ENCODE peak calls at places on chromosomes 2 and 18, in five cellular contexts. One of them, this sample, is unnamed.

GRCh38 chr2:121529439-121530209 is 1.1 kb upstream of the RNU4ATAC start:
- DNase-seq in neuronal stem cell: peak; percentile 78
- DNase-seq in mesenchymal stem cell: peak; percentile 69
- DNase-seq in H1: no peak
- DNase-seq in trophoblast cell: peak; percentile 27
- DNase-seq in this sample: peak; percentile 86

GRCh38 chr18:35084494-35085449 is 43.6 kb downstream of the MAPRE2 start:
- DNase-seq in neuronal stem cell: no peak
- DNase-seq in mesenchymal stem cell: no peak
- DNase-seq in H1: no peak
- DNase-seq in trophoblast cell: no peak
- DNase-seq in this sample: no peak

GRCh38 chr2:142756430-142756829 is 121.0 kb upstream of the KYNU start:
- DNase-seq in neuronal stem cell: no peak
- DNase-seq in mesenchymal stem cell: peak; percentile 52
- DNase-seq in H1: no peak
- DNase-seq in trophoblast cell: no peak
- DNase-seq in this sample: no peak

GRCh38 chr2:216596234-216596985 is 36.8 kb upstream of the IGFBP2 start:
- DNase-seq in neuronal stem cell: no peak
- DNase-seq in mesenchymal stem cell: peak; percentile 55
- DNase-seq in H1: no peak
- DNase-seq in trophoblast cell: no peak
- DNase-seq in this sample: no peak

GRCh38 chr18:22489694-22490093 is 72.0 kb upstream of the CTAGE1 start:
- DNase-seq in neuronal stem cell: no peak
- DNase-seq in mesenchymal stem cell: peak; percentile 7
- DNase-seq in H1: no peak
- DNase-seq in trophoblast cell: peak; percentile 79
- DNase-seq in this sample: no peak

GRCh38 chr18:5604778-5605177 is 61.0 kb upstream of the EPB41L3 start:
- DNase-seq in neuronal stem cell: no peak
- DNase-seq in mesenchymal stem cell: no peak
- DNase-seq in H1: no peak
- DNase-seq in trophoblast cell: peak; percentile 28
- DNase-seq in this sample: no peak

GRCh38 chr18:49096021-49096420 is 145.3 kb upstream of the SMAD7 start:
- DNase-seq in neuronal stem cell: no peak
- DNase-seq in mesenchymal stem cell: no peak
- DNase-seq in H1: no peak
- DNase-seq in trophoblast cell: no peak
- DNase-seq in this sample: no peak

GRCh38 chr2:44110444-44110843 is 58.2 kb upstream of the PPM1B start:
- DNase-seq in neuronal stem cell: no peak
- DNase-seq in mesenchymal stem cell: no peak
- DNase-seq in H1: no peak
- DNase-seq in trophoblast cell: peak; percentile 60
- DNase-seq in this sample: no peak

GRCh38 chr2:61853086-61853847 is 593 bp downstream of the FAM161A start:
- DNase-seq in neuronal stem cell: peak; percentile 2
- DNase-seq in mesenchymal stem cell: no peak
- DNase-seq in H1: no peak
- DNase-seq in trophoblast cell: no peak
- DNase-seq in this sample: peak; percentile 83

GRCh38 chr2:136985044-136985443 is 219.7 kb downstream of the THSD7B start:
- DNase-seq in neuronal stem cell: no peak
- DNase-seq in mesenchymal stem cell: no peak
- DNase-seq in H1: no peak
- DNase-seq in trophoblast cell: peak; percentile 22
- DNase-seq in this sample: no peak

GRCh38 chr2:189576361-189576760 is 4.2 kb downstream of the SLC40A1 start:
- DNase-seq in neuronal stem cell: no peak
- DNase-seq in mesenchymal stem cell: no peak
- DNase-seq in H1: no peak
- DNase-seq in trophoblast cell: no peak
- DNase-seq in this sample: no peak

GRCh38 chr2:43005975-43006833 is 213.8 kb upstream of the HAAO start:
- DNase-seq in neuronal stem cell: no peak
- DNase-seq in mesenchymal stem cell: no peak
- DNase-seq in H1: no peak
- DNase-seq in trophoblast cell: no peak
- DNase-seq in this sample: no peak

GRCh38 chr2:173101687-173102086 is 26.0 kb downstream of the MAP3K20 start:
- DNase-seq in neuronal stem cell: no peak
- DNase-seq in mesenchymal stem cell: peak; percentile 75
- DNase-seq in H1: no peak
- DNase-seq in trophoblast cell: no peak
- DNase-seq in this sample: no peak
- H3K79me1 ChIP-seq in neuronal stem cell: no peaks in the 10 kb centered on the region
- H3K79me1 ChIP-seq in mesenchymal stem cell: peaks cover 18% of the 10 kb centered on the region
- H3K79me1 ChIP-seq in H1: no peaks in the 10 kb centered on the region
- H3K79me1 ChIP-seq in trophoblast cell: no peaks in the 10 kb centered on the region
- H3K79me1 ChIP-seq in this sample: no peaks in the 10 kb centered on the region

GRCh38 chr2:23489471-23490400 is 104.8 kb downstream of the KLHL29 start:
- DNase-seq in neuronal stem cell: no peak
- DNase-seq in mesenchymal stem cell: peak; percentile 68
- DNase-seq in H1: no peak
- DNase-seq in trophoblast cell: no peak
- DNase-seq in this sample: no peak

GRCh38 chr2:23492337-23492675 is 107.3 kb downstream of the KLHL29 start:
- DNase-seq in neuronal stem cell: no peak
- DNase-seq in mesenchymal stem cell: no peak
- DNase-seq in H1: no peak
- DNase-seq in trophoblast cell: no peak
- DNase-seq in this sample: no peak

GRCh38 chr2:23492941-23493340 is 108.0 kb downstream of the KLHL29 start:
- DNase-seq in neuronal stem cell: no peak
- DNase-seq in mesenchymal stem cell: no peak
- DNase-seq in H1: no peak
- DNase-seq in trophoblast cell: peak; percentile 41
- DNase-seq in this sample: no peak

GRCh38 chr2:23493849-23494248 is 108.9 kb downstream of the KLHL29 start:
- DNase-seq in neuronal stem cell: no peak
- DNase-seq in mesenchymal stem cell: no peak
- DNase-seq in H1: no peak
- DNase-seq in trophoblast cell: no peak
- DNase-seq in this sample: no peak

DNA sequence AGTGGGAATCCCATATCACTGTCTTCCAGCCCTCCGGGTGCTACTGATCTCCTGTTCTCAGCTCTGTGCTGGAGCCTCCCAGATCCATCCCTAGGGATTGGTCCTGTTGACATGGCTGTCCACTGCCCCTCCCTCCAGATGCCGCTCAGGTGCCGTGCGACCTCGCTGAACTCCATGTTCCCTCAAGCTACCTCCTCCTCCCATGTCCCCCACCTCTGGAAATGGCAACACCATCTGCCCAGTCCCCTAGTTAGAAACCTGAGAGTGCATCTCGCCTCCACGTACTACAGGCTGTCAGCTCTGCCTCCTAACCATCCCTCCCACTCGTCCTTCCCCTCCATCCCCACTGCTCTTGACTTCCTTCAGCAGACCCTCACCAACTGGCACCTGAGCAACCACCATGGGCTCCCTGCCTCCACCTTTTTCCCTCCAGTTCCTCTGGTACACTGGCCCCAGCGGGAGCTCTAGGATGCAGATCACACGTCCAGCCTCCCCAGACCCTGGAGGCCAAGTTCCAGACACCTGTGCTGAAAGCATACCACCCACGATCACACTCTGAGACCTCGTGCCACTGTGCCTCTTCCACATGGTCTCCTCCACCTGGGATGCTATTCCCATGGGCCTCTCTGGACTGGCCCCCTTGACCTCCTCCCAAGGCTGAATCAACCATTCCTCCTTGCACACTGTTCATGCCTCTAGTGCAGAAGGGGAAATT is 106.8 kb downstream of the KLHL29 start:
- DNase-seq in neuronal stem cell: no peak
- DNase-seq in mesenchymal stem cell: no peak
- DNase-seq in H1: no peak
- DNase-seq in trophoblast cell: no peak
- DNase-seq in this sample: no peak
- H2BK12ac ChIP-seq in neuronal stem cell: no peak overlapping the region
- H2BK12ac ChIP-seq in mesenchymal stem cell: no peak overlapping the region
- H2BK12ac ChIP-seq in H1: no peak overlapping the region
- H2BK12ac ChIP-seq in trophoblast cell: no peak overlapping the region
- H2BK12ac ChIP-seq in this sample: no peak overlapping the region

GRCh38 chr2:96157649-96158553 is 12.7 kb upstream of the DUSP2 start:
- DNase-seq in neuronal stem cell: no peak
- DNase-seq in mesenchymal stem cell: no peak
- DNase-seq in H1: no peak
- DNase-seq in trophoblast cell: peak; percentile 30
- DNase-seq in this sample: no peak
- H3K27ac ChIP-seq in neuronal stem cell: no peak overlapping the region
- H3K27ac ChIP-seq in mesenchymal stem cell: no peak overlapping the region
- H3K27ac ChIP-seq in H1: no peak overlapping the region
- H3K27ac ChIP-seq in trophoblast cell: no peak overlapping the region
- H3K27ac ChIP-seq in this sample: no peak overlapping the region

GRCh38 chr2:69615078-69615630 is 28.4 kb downstream of the AAK1 start:
- DNase-seq in neuronal stem cell: no peak
- DNase-seq in mesenchymal stem cell: no peak
- DNase-seq in H1: no peak
- DNase-seq in trophoblast cell: peak; percentile 91
- DNase-seq in this sample: no peak
- H3K79me1 ChIP-seq in neuronal stem cell: no peaks in the 10 kb centered on the region
- H3K79me1 ChIP-seq in mesenchymal stem cell: peaks cover 37% of the 10 kb centered on the region
- H3K79me1 ChIP-seq in H1: peaks cover 14% of the 10 kb centered on the region
- H3K79me1 ChIP-seq in trophoblast cell: peaks cover 13% of the 10 kb centered on the region
- H3K79me1 ChIP-seq in this sample: no peaks in the 10 kb centered on the region

GRCh38 chr2:163462993-163463392 is 272.8 kb downstream of the FIGN start:
- DNase-seq in neuronal stem cell: no peak
- DNase-seq in mesenchymal stem cell: no peak
- DNase-seq in H1: no peak
- DNase-seq in trophoblast cell: no peak
- DNase-seq in this sample: no peak

GRCh38 chr2:163465440-163465839 is 270.4 kb downstream of the FIGN start:
- DNase-seq in neuronal stem cell: no peak
- DNase-seq in mesenchymal stem cell: peak; percentile 85
- DNase-seq in H1: no peak
- DNase-seq in trophoblast cell: no peak
- DNase-seq in this sample: no peak

GRCh38 chr2:163466583-163466982 is 269.2 kb downstream of the FIGN start:
- DNase-seq in neuronal stem cell: no peak
- DNase-seq in mesenchymal stem cell: no peak
- DNase-seq in H1: no peak
- DNase-seq in trophoblast cell: no peak
- DNase-seq in this sample: no peak

GRCh38 chr2:163469561-163469962 is 266.2 kb downstream of the FIGN start:
- DNase-seq in neuronal stem cell: no peak
- DNase-seq in mesenchymal stem cell: peak; percentile 27
- DNase-seq in H1: no peak
- DNase-seq in trophoblast cell: no peak
- DNase-seq in this sample: no peak

DNA sequence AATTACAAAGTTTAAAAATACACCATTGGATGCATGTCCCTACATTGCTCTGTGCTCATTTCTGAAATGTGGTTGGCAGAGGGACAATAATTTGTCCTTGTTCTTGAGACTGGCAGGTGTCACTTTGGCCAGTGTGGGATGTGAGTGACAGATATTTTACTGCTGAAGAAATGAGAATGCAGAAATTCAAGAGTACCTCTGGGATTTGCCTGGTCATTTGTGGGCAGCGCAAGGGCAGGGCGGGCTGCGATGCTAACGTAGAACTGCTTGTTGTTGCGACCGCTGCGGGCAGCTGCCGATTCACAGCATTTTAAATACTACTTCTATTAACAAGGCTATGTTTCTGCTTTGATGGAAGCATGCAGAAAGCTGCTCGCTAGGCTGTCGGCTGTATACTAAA is 268.6 kb downstream of the FIGN start:
- DNase-seq in neuronal stem cell: no peak
- DNase-seq in mesenchymal stem cell: no peak
- DNase-seq in H1: no peak
- DNase-seq in trophoblast cell: no peak
- DNase-seq in this sample: no peak
- H2BK12ac ChIP-seq in neuronal stem cell: no peak overlapping the region
- H2BK12ac ChIP-seq in mesenchymal stem cell: peak overlapping the region; percentile 61
- H2BK12ac ChIP-seq in H1: no peak overlapping the region
- H2BK12ac ChIP-seq in trophoblast cell: no peak overlapping the region
- H2BK12ac ChIP-seq in this sample: no peak overlapping the region

GRCh38 chr2:231127480-231127879 is 2.6 kb upstream of the HTR2B start:
- DNase-seq in neuronal stem cell: no peak
- DNase-seq in mesenchymal stem cell: no peak
- DNase-seq in H1: no peak
- DNase-seq in trophoblast cell: no peak
- DNase-seq in this sample: no peak

GRCh38 chr2:231124833-231125232 is at the start of gene HTR2B:
- DNase-seq in neuronal stem cell: no peak
- DNase-seq in mesenchymal stem cell: peak; percentile 69
- DNase-seq in H1: no peak
- DNase-seq in trophoblast cell: no peak
- DNase-seq in this sample: no peak

GRCh38 chr2:231126123-231126522 is 1.3 kb upstream of the HTR2B start:
- DNase-seq in neuronal stem cell: no peak
- DNase-seq in mesenchymal stem cell: no peak
- DNase-seq in H1: no peak
- DNase-seq in trophoblast cell: no peak
- DNase-seq in this sample: no peak

GRCh38 chr2:231125272-231125671 is 430 bp upstream of the HTR2B start:
- DNase-seq in neuronal stem cell: no peak
- DNase-seq in mesenchymal stem cell: no peak
- DNase-seq in H1: no peak
- DNase-seq in trophoblast cell: no peak
- DNase-seq in this sample: no peak

DNA sequence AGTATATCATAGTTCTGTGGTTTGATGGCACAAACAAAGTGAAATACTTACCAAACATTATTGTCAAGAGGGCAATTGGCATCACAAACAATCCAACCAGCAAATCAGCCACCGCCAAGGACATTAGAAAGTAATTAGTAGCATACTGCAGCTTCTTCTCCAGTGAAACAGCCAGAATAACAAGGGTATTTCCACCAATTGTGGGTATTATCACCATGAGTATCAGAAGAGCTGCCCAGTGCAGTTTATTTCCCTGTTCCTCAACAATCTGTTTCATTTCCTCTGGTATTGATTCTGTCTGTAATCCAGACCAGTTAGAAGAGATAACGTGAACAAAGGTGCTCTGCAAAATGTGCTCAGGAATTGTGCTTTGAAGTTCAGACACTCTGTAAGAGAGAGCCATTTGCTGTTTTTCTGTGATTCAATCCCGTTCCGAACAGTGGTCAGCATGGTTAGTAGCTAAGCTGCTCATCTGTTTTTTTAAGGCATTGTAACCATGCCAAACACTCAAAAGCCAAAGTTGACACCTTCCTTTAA is 1.4 kb downstream of the HTR2B start:
- DNase-seq in neuronal stem cell: no peak
- DNase-seq in mesenchymal stem cell: peak; percentile 67
- DNase-seq in H1: no peak
- DNase-seq in trophoblast cell: no peak
- DNase-seq in this sample: no peak
- H3K27ac ChIP-seq in neuronal stem cell: no peak overlapping the region
- H3K27ac ChIP-seq in mesenchymal stem cell: peak overlapping the region; percentile 97
- H3K27ac ChIP-seq in H1: no peak overlapping the region
- H3K27ac ChIP-seq in trophoblast cell: no peak overlapping the region
- H3K27ac ChIP-seq in this sample: no peak overlapping the region

GRCh38 chr2:237336131-237336530 is 77.8 kb downstream of the COL6A3 start:
- DNase-seq in neuronal stem cell: no peak
- DNase-seq in mesenchymal stem cell: no peak
- DNase-seq in H1: no peak
- DNase-seq in trophoblast cell: no peak
- DNase-seq in this sample: no peak
- H3K79me1 ChIP-seq in neuronal stem cell: no peaks in the 10 kb centered on the region
- H3K79me1 ChIP-seq in mesenchymal stem cell: no peaks in the 10 kb centered on the region
- H3K79me1 ChIP-seq in H1: no peaks in the 10 kb centered on the region
- H3K79me1 ChIP-seq in trophoblast cell: peaks cover 3% of the 10 kb centered on the region
- H3K79me1 ChIP-seq in this sample: no peaks in the 10 kb centered on the region

This sample was measured in H9.